ENCODE peak calls at places on chromosomes 7 and 10, in nine cellular contexts. One of them, this sample, is unnamed.

GRCh38 chr7:106629521-106629920 is 31.4 kb downstream of the CCDC71L start:
- DNase-seq in endodermal cell: no peak
- DNase-seq in fibroblast of mammary gland: peak
- DNase-seq in heart left ventricle: no peak
- DNase-seq in BE2C: no peak
- DNase-seq in AG04450: no peak
- DNase-seq in OCI-LY7: no peak
- DNase-seq in AG09309: peak
- DNase-seq in breast epithelium: no peak
- DNase-seq in this sample: no peak

GRCh38 chr7:75623390-75624133 is 115.2 kb downstream of the HIP1 start:
- DNase-seq in endodermal cell: peak
- DNase-seq in fibroblast of mammary gland: no peak
- DNase-seq in heart left ventricle: no peak
- DNase-seq in BE2C: no peak
- DNase-seq in AG04450: no peak
- DNase-seq in OCI-LY7: no peak
- DNase-seq in AG09309: no peak
- DNase-seq in breast epithelium: no peak
- DNase-seq in this sample: no peak

GRCh38 chr10:93152136-93152535 is 78.4 kb downstream of the CYP26A1 start:
- DNase-seq in endodermal cell: no peak
- DNase-seq in fibroblast of mammary gland: peak
- DNase-seq in heart left ventricle: no peak
- DNase-seq in BE2C: no peak
- DNase-seq in AG04450: no peak
- DNase-seq in OCI-LY7: no peak
- DNase-seq in AG09309: peak
- DNase-seq in breast epithelium: no peak
- DNase-seq in this sample: peak

GRCh38 chr10:106513328-106513727 is 651.2 kb downstream of the SORCS1 start:
- DNase-seq in endodermal cell: no peak
- DNase-seq in fibroblast of mammary gland: no peak
- DNase-seq in heart left ventricle: no peak
- DNase-seq in BE2C: no peak
- DNase-seq in AG04450: no peak
- DNase-seq in OCI-LY7: no peak
- DNase-seq in AG09309: no peak
- DNase-seq in breast epithelium: no peak
- DNase-seq in this sample: no peak

GRCh38 chr7:7274782-7275181 is 92.4 kb downstream of the C1GALT1 start:
- DNase-seq in endodermal cell: no peak
- DNase-seq in fibroblast of mammary gland: peak
- DNase-seq in heart left ventricle: no peak
- DNase-seq in BE2C: no peak
- DNase-seq in AG04450: no peak
- DNase-seq in OCI-LY7: no peak
- DNase-seq in AG09309: no peak
- DNase-seq in breast epithelium: no peak
- DNase-seq in this sample: no peak

GRCh38 chr7:92667816-92668540 is 77.8 kb upstream of the FAM133B start:
- DNase-seq in endodermal cell: no peak
- DNase-seq in fibroblast of mammary gland: peak
- DNase-seq in heart left ventricle: no peak
- DNase-seq in BE2C: no peak
- DNase-seq in AG04450: peak
- DNase-seq in OCI-LY7: no peak
- DNase-seq in AG09309: no peak
- DNase-seq in breast epithelium: no peak
- DNase-seq in this sample: no peak

GRCh38 chr10:22612316-22612715 is 102.1 kb downstream of the PIP4K2A start:
- DNase-seq in endodermal cell: no peak
- DNase-seq in fibroblast of mammary gland: no peak
- DNase-seq in heart left ventricle: no peak
- DNase-seq in BE2C: no peak
- DNase-seq in AG04450: no peak
- DNase-seq in OCI-LY7: no peak
- DNase-seq in AG09309: no peak
- DNase-seq in breast epithelium: no peak
- DNase-seq in this sample: no peak

GRCh38 chr7:826230-826905 is 5.9 kb upstream of the SUN1 start:
- DNase-seq in endodermal cell: peak
- DNase-seq in fibroblast of mammary gland: peak
- DNase-seq in heart left ventricle: no peak
- DNase-seq in BE2C: peak
- DNase-seq in AG04450: no peak
- DNase-seq in OCI-LY7: no peak
- DNase-seq in AG09309: no peak
- DNase-seq in breast epithelium: no peak
- DNase-seq in this sample: no peak

GRCh38 chr10:13924020-13924725 is 337.4 kb downstream of the PRPF18 start:
- DNase-seq in endodermal cell: no peak
- DNase-seq in fibroblast of mammary gland: peak
- DNase-seq in heart left ventricle: no peak
- DNase-seq in BE2C: no peak
- DNase-seq in AG04450: peak
- DNase-seq in OCI-LY7: no peak
- DNase-seq in AG09309: peak
- DNase-seq in breast epithelium: no peak
- DNase-seq in this sample: peak

GRCh38 chr7:73919694-73920375 is 58.9 kb downstream of the TMEM270 start:
- DNase-seq in endodermal cell: no peak
- DNase-seq in fibroblast of mammary gland: no peak
- DNase-seq in heart left ventricle: no peak
- DNase-seq in BE2C: no peak
- DNase-seq in AG04450: no peak
- DNase-seq in OCI-LY7: no peak
- DNase-seq in AG09309: no peak
- DNase-seq in breast epithelium: no peak
- DNase-seq in this sample: no peak

GRCh38 chr10:12333382-12334185 is 15.8 kb upstream of the CAMK1D start:
- DNase-seq in endodermal cell: no peak
- DNase-seq in fibroblast of mammary gland: peak
- DNase-seq in heart left ventricle: peak
- DNase-seq in BE2C: peak
- DNase-seq in AG04450: peak
- DNase-seq in OCI-LY7: no peak
- DNase-seq in AG09309: peak
- DNase-seq in breast epithelium: peak
- DNase-seq in this sample: peak

DNA sequence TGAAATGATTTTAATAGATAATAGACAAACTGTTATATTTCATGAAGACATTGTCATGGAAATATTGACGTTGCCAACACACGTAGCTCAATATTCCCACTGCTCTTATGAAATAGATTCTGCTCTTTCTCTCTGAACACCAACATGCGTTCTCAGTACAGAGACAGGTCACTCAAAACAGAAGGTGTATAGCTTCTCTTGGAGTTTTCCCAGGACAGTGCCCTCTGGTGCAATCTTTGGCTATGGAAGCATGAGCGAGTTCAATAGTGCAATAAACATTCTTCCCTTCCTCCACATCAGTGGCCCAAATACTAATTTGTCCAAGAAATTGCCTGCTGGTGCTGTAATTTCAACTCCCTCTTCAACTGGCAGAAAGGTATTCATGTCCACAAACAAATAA is 145.3 kb downstream of the MAGI2 start:
- DNase-seq in endodermal cell: peak
- DNase-seq in fibroblast of mammary gland: peak
- DNase-seq in heart left ventricle: no peak
- DNase-seq in BE2C: no peak
- DNase-seq in AG04450: no peak
- DNase-seq in OCI-LY7: no peak
- DNase-seq in AG09309: no peak
- DNase-seq in breast epithelium: no peak
- DNase-seq in this sample: no peak
- TF ChIP-seq CTCF in endodermal cell: peak
- TF ChIP-seq CTCF in fibroblast of mammary gland: peak
- TF ChIP-seq CTCF in heart left ventricle: no peak
- TF ChIP-seq CTCF in BE2C: peak
- TF ChIP-seq CTCF in AG04450: no peak
- TF ChIP-seq CTCF in OCI-LY7: no peak
- TF ChIP-seq CTCF in AG09309: no peak
- TF ChIP-seq CTCF in breast epithelium: no peak
- TF ChIP-seq CTCF in this sample: no peak

DNA sequence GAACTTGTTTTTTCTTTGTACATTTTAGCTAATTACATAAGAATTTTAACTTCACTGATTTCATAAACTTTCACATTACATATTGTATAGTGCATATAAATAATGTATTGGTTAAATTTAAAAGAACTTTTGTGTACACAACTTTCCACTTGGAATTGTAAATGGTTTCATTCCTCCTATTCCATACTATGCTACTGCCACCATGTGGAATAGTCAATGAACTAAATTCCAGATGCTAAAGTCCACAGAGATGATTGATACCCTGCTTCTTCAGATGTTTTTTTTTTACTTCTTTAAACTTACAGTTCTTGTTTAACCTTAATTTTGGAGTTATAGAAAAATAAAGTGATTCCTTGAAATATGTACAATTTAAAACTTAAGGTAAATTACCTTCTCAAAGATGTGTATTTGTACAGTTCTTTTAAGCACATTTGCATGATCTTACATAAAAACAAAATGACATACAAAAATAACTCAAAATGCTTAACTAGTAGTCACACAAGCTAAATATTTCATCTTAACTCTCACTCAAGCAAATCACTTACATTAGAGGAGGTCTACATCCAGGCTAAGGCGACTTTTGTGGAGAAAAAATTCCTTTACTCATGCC is 247.6 kb upstream of the HGF start:
- DNase-seq in endodermal cell: no peak
- DNase-seq in fibroblast of mammary gland: peak
- DNase-seq in heart left ventricle: no peak
- DNase-seq in BE2C: no peak
- DNase-seq in AG04450: peak
- DNase-seq in OCI-LY7: peak
- DNase-seq in AG09309: no peak
- DNase-seq in breast epithelium: no peak
- DNase-seq in this sample: no peak
- TF ChIP-seq CTCF in endodermal cell: peak
- TF ChIP-seq CTCF in fibroblast of mammary gland: peak
- TF ChIP-seq CTCF in heart left ventricle: peak
- TF ChIP-seq CTCF in BE2C: peak
- TF ChIP-seq CTCF in AG04450: peak
- TF ChIP-seq CTCF in OCI-LY7: peak
- TF ChIP-seq CTCF in AG09309: peak
- TF ChIP-seq CTCF in breast epithelium: peak
- TF ChIP-seq CTCF in this sample: peak

GRCh38 chr10:124249812-124250432 is 156.5 kb upstream of the CHST15 start:
- DNase-seq in endodermal cell: peak
- DNase-seq in fibroblast of mammary gland: no peak
- DNase-seq in heart left ventricle: no peak
- DNase-seq in BE2C: no peak
- DNase-seq in AG04450: no peak
- DNase-seq in OCI-LY7: peak
- DNase-seq in AG09309: no peak
- DNase-seq in breast epithelium: no peak
- DNase-seq in this sample: no peak
- TF ChIP-seq CTCF in endodermal cell: peak
- TF ChIP-seq CTCF in fibroblast of mammary gland: peak
- TF ChIP-seq CTCF in heart left ventricle: no peak
- TF ChIP-seq CTCF in BE2C: peak
- TF ChIP-seq CTCF in AG04450: no peak
- TF ChIP-seq CTCF in OCI-LY7: peak
- TF ChIP-seq CTCF in AG09309: peak
- TF ChIP-seq CTCF in breast epithelium: no peak
- TF ChIP-seq CTCF in this sample: peak

DNA sequence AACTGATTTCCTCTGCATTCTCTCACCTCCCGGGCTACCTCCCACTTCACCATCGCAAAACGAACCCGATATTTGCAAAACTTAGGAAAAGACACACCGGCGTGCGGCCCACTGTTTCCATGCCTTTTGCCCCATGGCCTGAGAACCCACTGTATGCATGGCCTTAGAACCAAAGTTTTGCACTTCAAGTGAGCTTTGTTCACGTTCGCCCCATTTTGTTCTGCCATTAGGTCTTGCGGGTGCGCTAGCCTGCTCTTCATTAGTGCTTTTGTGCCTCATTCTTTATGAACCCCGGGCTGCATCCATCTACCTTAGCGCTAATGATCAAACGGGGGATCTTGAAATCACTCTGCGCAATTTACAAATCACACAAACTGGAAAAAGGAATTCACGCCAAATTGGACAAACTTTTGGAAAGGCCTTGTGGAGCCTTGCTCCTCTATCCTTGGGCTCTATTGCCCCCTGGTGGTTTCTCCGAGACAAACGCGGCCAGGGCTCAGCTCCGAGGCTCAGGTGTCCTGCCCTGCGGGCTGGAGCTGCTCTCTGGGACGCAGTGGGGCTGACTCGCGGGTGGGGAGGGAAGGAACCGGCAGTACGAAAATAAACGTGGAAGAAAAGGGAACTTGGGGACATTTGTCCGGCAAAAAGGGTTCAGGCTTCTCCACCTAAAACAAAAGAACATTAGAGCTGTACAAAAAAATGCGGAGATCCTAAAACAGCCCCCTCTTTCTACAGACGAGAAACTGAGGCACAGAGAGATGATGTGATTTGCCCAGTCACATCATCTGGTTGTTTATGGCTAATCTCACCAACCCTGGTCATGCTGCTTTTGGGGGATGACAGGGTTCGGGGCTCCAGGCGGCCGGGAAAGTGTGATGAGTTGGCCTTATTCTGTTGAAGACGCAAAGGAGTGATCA is 300.4 kb upstream of the NFE2L3 start:
- DNase-seq in endodermal cell: peak
- DNase-seq in fibroblast of mammary gland: peak
- DNase-seq in heart left ventricle: peak
- DNase-seq in BE2C: peak
- DNase-seq in AG04450: peak
- DNase-seq in OCI-LY7: peak
- DNase-seq in AG09309: no peak
- DNase-seq in breast epithelium: peak
- DNase-seq in this sample: no peak
- TF ChIP-seq CTCF in endodermal cell: peak
- TF ChIP-seq CTCF in fibroblast of mammary gland: peak
- TF ChIP-seq CTCF in heart left ventricle: peak
- TF ChIP-seq CTCF in BE2C: peak
- TF ChIP-seq CTCF in AG04450: peak
- TF ChIP-seq CTCF in OCI-LY7: peak
- TF ChIP-seq CTCF in AG09309: peak
- TF ChIP-seq CTCF in breast epithelium: peak
- TF ChIP-seq CTCF in this sample: peak

GRCh38 chr10:49783645-49784044 is 21.5 kb upstream of the OGDHL start:
- DNase-seq in endodermal cell: peak
- DNase-seq in fibroblast of mammary gland: no peak
- DNase-seq in heart left ventricle: no peak
- DNase-seq in BE2C: peak
- DNase-seq in AG04450: no peak
- DNase-seq in OCI-LY7: no peak
- DNase-seq in AG09309: no peak
- DNase-seq in breast epithelium: no peak
- DNase-seq in this sample: no peak
- TF ChIP-seq CTCF in endodermal cell: peak
- TF ChIP-seq CTCF in fibroblast of mammary gland: no peak
- TF ChIP-seq CTCF in heart left ventricle: no peak
- TF ChIP-seq CTCF in BE2C: peak
- TF ChIP-seq CTCF in AG04450: no peak
- TF ChIP-seq CTCF in OCI-LY7: no peak
- TF ChIP-seq CTCF in AG09309: no peak
- TF ChIP-seq CTCF in breast epithelium: no peak
- TF ChIP-seq CTCF in this sample: no peak

GRCh38 chr7:88429382-88429781 is 122.7 kb upstream of the STEAP4 start:
- DNase-seq in endodermal cell: no peak
- DNase-seq in fibroblast of mammary gland: peak
- DNase-seq in heart left ventricle: no peak
- DNase-seq in BE2C: no peak
- DNase-seq in AG04450: no peak
- DNase-seq in OCI-LY7: no peak
- DNase-seq in AG09309: no peak
- DNase-seq in breast epithelium: no peak
- DNase-seq in this sample: no peak
- TF ChIP-seq CTCF in endodermal cell: no peak
- TF ChIP-seq CTCF in fibroblast of mammary gland: no peak
- TF ChIP-seq CTCF in heart left ventricle: no peak
- TF ChIP-seq CTCF in BE2C: no peak
- TF ChIP-seq CTCF in AG04450: no peak
- TF ChIP-seq CTCF in OCI-LY7: no peak
- TF ChIP-seq CTCF in AG09309: no peak
- TF ChIP-seq CTCF in breast epithelium: no peak
- TF ChIP-seq CTCF in this sample: no peak

This sample was measured in HFF-Myc.